ENCODE peak calls at places on chromosomes 13 and 19, in six cellular contexts. One of them, this sample, is unnamed.

GRCh38 chr13:74026753-74027152 is 107.5 kb downstream of the KLF12 start:
- DNase-seq in B cell: peak; percentile 71
- DNase-seq in SW 1271: no peak
- DNase-seq in COR-L47: no peak
- DNase-seq in iris pigment epithelial cell: peak; percentile 61
- DNase-seq in occipital lobe: no peak
- DNase-seq in this sample: peak; percentile 59

GRCh38 chr13:95335667-95336066 is 34.4 kb upstream of the ABCC4 start:
- DNase-seq in B cell: no peak
- DNase-seq in SW 1271: no peak
- DNase-seq in COR-L47: no peak
- DNase-seq in iris pigment epithelial cell: peak; percentile 28
- DNase-seq in occipital lobe: no peak
- DNase-seq in this sample: no peak

GRCh38 chr13:41211062-41211461 is 16.7 kb upstream of the KBTBD7 start:
- DNase-seq in B cell: no peak
- DNase-seq in SW 1271: no peak
- DNase-seq in COR-L47: no peak
- DNase-seq in iris pigment epithelial cell: no peak
- DNase-seq in occipital lobe: no peak
- DNase-seq in this sample: no peak

GRCh38 chr13:79867248-79867647 is 386.3 kb downstream of the NDFIP2 start:
- DNase-seq in B cell: no peak
- DNase-seq in SW 1271: no peak
- DNase-seq in COR-L47: no peak
- DNase-seq in iris pigment epithelial cell: peak; percentile 45
- DNase-seq in occipital lobe: no peak
- DNase-seq in this sample: no peak

GRCh38 chr19:49599378-49600298 is 8.7 kb downstream of the PRR12 start:
- DNase-seq in B cell: no peak
- DNase-seq in SW 1271: no peak
- DNase-seq in COR-L47: no peak
- DNase-seq in iris pigment epithelial cell: no peak
- DNase-seq in occipital lobe: no peak
- DNase-seq in this sample: no peak

GRCh38 chr19:10145031-10145430 is 25.3 kb upstream of the EIF3G start:
- DNase-seq in B cell: no peak
- DNase-seq in SW 1271: no peak
- DNase-seq in COR-L47: no peak
- DNase-seq in iris pigment epithelial cell: no peak
- DNase-seq in occipital lobe: no peak
- DNase-seq in this sample: no peak

GRCh38 chr19:35353635-35354034 is 4.6 kb upstream of the FFAR3 start:
- DNase-seq in B cell: peak; percentile 9
- DNase-seq in SW 1271: no peak
- DNase-seq in COR-L47: no peak
- DNase-seq in iris pigment epithelial cell: peak; percentile 26
- DNase-seq in occipital lobe: no peak
- DNase-seq in this sample: no peak

GRCh38 chr19:3358919-3359849 is 7.2 kb upstream of the NFIC start:
- DNase-seq in B cell: peak; percentile 84
- DNase-seq in SW 1271: no peak
- DNase-seq in COR-L47: peak; percentile 49
- DNase-seq in iris pigment epithelial cell: peak; percentile 59
- DNase-seq in occipital lobe: peak; percentile 81
- DNase-seq in this sample: no peak

GRCh38 chr13:99307648-99308339 is 595 bp upstream of the GPR183 start:
- DNase-seq in B cell: no peak
- DNase-seq in SW 1271: no peak
- DNase-seq in COR-L47: no peak
- DNase-seq in iris pigment epithelial cell: peak; percentile 92
- DNase-seq in occipital lobe: no peak
- DNase-seq in this sample: peak; percentile 85

GRCh38 chr19:47699360-47699917 is 13.8 kb upstream of the EHD2 start:
- DNase-seq in B cell: peak; percentile 67
- DNase-seq in SW 1271: no peak
- DNase-seq in COR-L47: peak; percentile 33
- DNase-seq in iris pigment epithelial cell: peak; percentile 26
- DNase-seq in occipital lobe: no peak
- DNase-seq in this sample: no peak

GRCh38 chr19:40519352-40520322 is 52.8 kb downstream of the SPTBN4 start:
- DNase-seq in B cell: no peak
- DNase-seq in SW 1271: no peak
- DNase-seq in COR-L47: no peak
- DNase-seq in iris pigment epithelial cell: peak; percentile 56
- DNase-seq in occipital lobe: no peak
- DNase-seq in this sample: peak; percentile 21

GRCh38 chr19:55141696-55142095 is 7.3 kb downstream of the TNNT1 start:
- DNase-seq in B cell: no peak
- DNase-seq in SW 1271: no peak
- DNase-seq in COR-L47: no peak
- DNase-seq in iris pigment epithelial cell: no peak
- DNase-seq in occipital lobe: no peak
- DNase-seq in this sample: no peak

GRCh38 chr13:27619711-27620376 is 485 bp downstream of the LNX2 start:
- DNase-seq in B cell: peak; percentile 73
- DNase-seq in SW 1271: peak; percentile 4
- DNase-seq in COR-L47: no peak
- DNase-seq in iris pigment epithelial cell: peak; percentile 38
- DNase-seq in occipital lobe: peak; percentile 63
- DNase-seq in this sample: peak; percentile 31

GRCh38 chr19:16467581-16467980 is 4.2 kb downstream of the EPS15L1 start:
- DNase-seq in B cell: no peak
- DNase-seq in SW 1271: no peak
- DNase-seq in COR-L47: no peak
- DNase-seq in iris pigment epithelial cell: no peak
- DNase-seq in occipital lobe: no peak
- DNase-seq in this sample: no peak

GRCh38 chr13:110610955-110611595 is 4.3 kb upstream of the NAXD start:
- DNase-seq in B cell: peak; percentile 26
- DNase-seq in SW 1271: no peak
- DNase-seq in COR-L47: no peak
- DNase-seq in iris pigment epithelial cell: no peak
- DNase-seq in occipital lobe: no peak
- DNase-seq in this sample: no peak

GRCh38 chr13:51584731-51585191 is 499 bp downstream of the WDFY2 start:
- DNase-seq in B cell: peak; percentile 82
- DNase-seq in SW 1271: peak; percentile 32
- DNase-seq in COR-L47: peak; percentile 62
- DNase-seq in iris pigment epithelial cell: peak; percentile 59
- DNase-seq in occipital lobe: no peak
- DNase-seq in this sample: peak; percentile 80

GRCh38 chr13:107025991-107026390 is 458.1 kb upstream of the ARGLU1 start:
- DNase-seq in B cell: no peak
- DNase-seq in SW 1271: no peak
- DNase-seq in COR-L47: no peak
- DNase-seq in iris pigment epithelial cell: peak; percentile 25
- DNase-seq in occipital lobe: no peak
- DNase-seq in this sample: peak; percentile 62

GRCh38 chr13:36006347-36006746 is 124.8 kb downstream of the DCLK1 start:
- DNase-seq in B cell: no peak
- DNase-seq in SW 1271: no peak
- DNase-seq in COR-L47: peak; percentile 32
- DNase-seq in iris pigment epithelial cell: peak; percentile 36
- DNase-seq in occipital lobe: no peak
- DNase-seq in this sample: peak; percentile 55

GRCh38 chr13:50437252-50437651 is 406.2 kb downstream of the DLEU7 start:
- DNase-seq in B cell: no peak
- DNase-seq in SW 1271: no peak
- DNase-seq in COR-L47: no peak
- DNase-seq in iris pigment epithelial cell: no peak
- DNase-seq in occipital lobe: no peak
- DNase-seq in this sample: no peak

GRCh38 chr13:44726214-44726613 is 150.1 kb upstream of the TSC22D1 start:
- DNase-seq in B cell: no peak
- DNase-seq in SW 1271: no peak
- DNase-seq in COR-L47: no peak
- DNase-seq in iris pigment epithelial cell: peak; percentile 57
- DNase-seq in occipital lobe: no peak
- DNase-seq in this sample: peak; percentile 84

GRCh38 chr13:40109324-40109958 is 454.0 kb downstream of the COG6 start:
- DNase-seq in B cell: no peak
- DNase-seq in SW 1271: no peak
- DNase-seq in COR-L47: no peak
- DNase-seq in iris pigment epithelial cell: peak; percentile 99
- DNase-seq in occipital lobe: no peak
- DNase-seq in this sample: peak; percentile 99

GRCh38 chr19:31154021-31154420 is 195.2 kb downstream of the TSHZ3 start:
- DNase-seq in B cell: no peak
- DNase-seq in SW 1271: no peak
- DNase-seq in COR-L47: no peak
- DNase-seq in iris pigment epithelial cell: peak; percentile 41
- DNase-seq in occipital lobe: no peak
- DNase-seq in this sample: peak; percentile 99

GRCh38 chr13:98548230-98548629 is 28.7 kb downstream of the STK24 start:
- DNase-seq in B cell: no peak
- DNase-seq in SW 1271: no peak
- DNase-seq in COR-L47: no peak
- DNase-seq in iris pigment epithelial cell: no peak
- DNase-seq in occipital lobe: no peak
- DNase-seq in this sample: no peak

GRCh38 chr13:39811051-39811450 is 155.6 kb downstream of the COG6 start:
- DNase-seq in B cell: no peak
- DNase-seq in SW 1271: no peak
- DNase-seq in COR-L47: no peak
- DNase-seq in iris pigment epithelial cell: no peak
- DNase-seq in occipital lobe: no peak
- DNase-seq in this sample: no peak

GRCh38 chr19:16449330-16449961 is 22.3 kb downstream of the EPS15L1 start:
- DNase-seq in B cell: peak; percentile 53
- DNase-seq in SW 1271: no peak
- DNase-seq in COR-L47: no peak
- DNase-seq in iris pigment epithelial cell: peak; percentile 66
- DNase-seq in occipital lobe: no peak
- DNase-seq in this sample: no peak

GRCh38 chr13:110853235-110853721 is 61.6 kb downstream of the ANKRD10 start:
- DNase-seq in B cell: no peak
- DNase-seq in SW 1271: no peak
- DNase-seq in COR-L47: no peak
- DNase-seq in iris pigment epithelial cell: peak; percentile 26
- DNase-seq in occipital lobe: no peak
- DNase-seq in this sample: no peak

GRCh38 chr19:2533072-2533425 is 57.1 kb downstream of the GADD45B start:
- DNase-seq in B cell: no peak
- DNase-seq in SW 1271: no peak
- DNase-seq in COR-L47: no peak
- DNase-seq in iris pigment epithelial cell: no peak
- DNase-seq in occipital lobe: no peak
- DNase-seq in this sample: no peak

GRCh38 chr13:30618186-30618937 is 642 bp downstream of the USPL1 start:
- DNase-seq in B cell: peak; percentile 53
- DNase-seq in SW 1271: no peak
- DNase-seq in COR-L47: no peak
- DNase-seq in iris pigment epithelial cell: no peak
- DNase-seq in occipital lobe: no peak
- DNase-seq in this sample: peak; percentile 46

GRCh38 chr13:110134801-110135200 is 172.2 kb downstream of the COL4A1 start:
- DNase-seq in B cell: no peak
- DNase-seq in SW 1271: no peak
- DNase-seq in COR-L47: no peak
- DNase-seq in iris pigment epithelial cell: no peak
- DNase-seq in occipital lobe: no peak
- DNase-seq in this sample: no peak

This sample was measured in bronchial epithelial cell.